ENCODE peak calls at places on chromosome 12, in nine cellular contexts. W is NCI-H2081; P is activated naive CD8-positive, alpha-beta T cell treated with anti-CD3 and anti-CD28 coated beads for 36 hours; C is body of pancreas; T is RPMI8226; E is LoVo; K is caudate nucleus; X is fibroblast of lung; H is OCI-M1. B is an unnamed sample.
A peak's percentile ranks its signal among the peaks of the same experiment; 100 is the strongest.

GRCh38 chr12:112808176-112808575 is 16.6 kb downstream of the RPH3A start:
- DNase-seq in W (no peak), P (no peak), C (no peak), T (no peak), E (no peak), K (no peak), X (no peak), H (no peak), B (no peak)

GRCh38 chr12:108231109-108231905 is 102.2 kb downstream of the WSCD2 start:
- DNase-seq in W (no peak), P (no peak), C (no peak), T (no peak), E (no peak), K (no peak), X (no peak), H (no peak), B (no peak)

GRCh38 chr12:1429980-1430379 is 164.4 kb downstream of the FBXL14 start:
- DNase-seq in W (no peak), P (no peak), C (peak; percentile 15), T (no peak), E (no peak), K (no peak), X (peak; percentile 77), H (no peak), B (no peak)

GRCh38 chr12:6363330-6364036 is 11.9 kb downstream of the SCNN1A start:
- DNase-seq in W (no peak), P (peak; percentile 71), C (peak; percentile 85), T (peak; percentile 78), E (peak; percentile 93), K (no peak), X (peak; percentile 36), H (peak; percentile 85), B (peak; percentile 88)

GRCh38 chr12:81284137-81284536 is 206.3 kb downstream of the ACSS3 start:
- DNase-seq in W (no peak), P (no peak), C (no peak), T (no peak), E (no peak), K (no peak), X (peak; percentile 27), H (no peak), B (no peak)

GRCh38 chr12:47296828-47297227 is 217.1 kb upstream of the AMIGO2 start:
- DNase-seq in W (no peak), P (no peak), C (no peak), T (no peak), E (no peak), K (no peak), X (no peak), H (no peak), B (no peak)

GRCh38 chr12:130131025-130131424 is 31.2 kb upstream of the FZD10 start:
- DNase-seq in W (no peak), P (no peak), C (no peak), T (no peak), E (no peak), K (no peak), X (no peak), H (no peak), B (no peak)

GRCh38 chr12:47938594-47938993 is 24.8 kb upstream of the TMEM106C start:
- DNase-seq in W (no peak), P (no peak), C (no peak), T (no peak), E (no peak), K (no peak), X (no peak), H (no peak), B (no peak)

GRCh38 chr12:6635375-6635855 is 344 bp downstream of the LPAR5 start:
- DNase-seq in W (no peak), P (peak; percentile 82), C (no peak), T (no peak), E (no peak), K (no peak), X (no peak), H (peak; percentile 76), B (no peak)

B was measured in kidney.